ENCODE peak calls at places on chromosomes 16 and 17, in nine cellular contexts. J, I, P, O, U, B, E, K and Z are unnamed samples.
A peak's percentile ranks its signal among the peaks of the same experiment; 100 is the strongest.

GRCh38 chr16:78770353-78771091 is 671.1 kb downstream of the WWOX start:
- DNase-seq in J (peak; percentile 78), B (peak; percentile 42), I (peak; percentile 94), P (peak; percentile 64), K (peak; percentile 90), E (peak; percentile 59), O (peak; percentile 73), U (peak; percentile 74), Z (peak; percentile 78)

GRCh38 chr16:27717726-27718125 is 167.8 kb downstream of the KATNIP start:
- DNase-seq in O (no peak), U (no peak), B (no peak), J (no peak), K (no peak), I (no peak), P (no peak), E (no peak), Z (no peak)

GRCh38 chr16:56776562-56776961 is 46.6 kb downstream of the NUP93 start:
- DNase-seq in E (no peak), I (no peak), P (peak; percentile 24), J (peak; percentile 66), B (peak; percentile 49), K (peak; percentile 67), U (no peak), O (no peak), Z (no peak)

GRCh38 chr17:60077672-60078519 is 825 bp downstream of the HEATR6 start:
- DNase-seq in B (no peak), E (no peak), J (no peak), K (no peak), P (no peak), U (no peak), O (peak; percentile 66), I (no peak), Z (no peak)

GRCh38 chr17:29578626-29579485 is 10.4 kb downstream of the TP53I13 start:
- DNase-seq in U (no peak), O (no peak), P (no peak), K (no peak), J (no peak), E (no peak), B (no peak), I (no peak), Z (no peak)

GRCh38 chr16:55842369-55843104 is 9.6 kb upstream of the CES1 start:
- DNase-seq in K (peak; percentile 56), I (no peak), J (no peak), P (no peak), O (peak; percentile 76), U (no peak), B (peak; percentile 22), E (peak; percentile 42), Z (peak; percentile 15)

GRCh38 chr17:57338257-57338919 is 82.1 kb downstream of the MSI2 start:
- DNase-seq in B (no peak), U (no peak), J (no peak), I (no peak), K (no peak), O (peak; percentile 94), P (no peak), E (peak; percentile 47), Z (no peak)

GRCh38 chr16:12679660-12680272 is 123.9 kb downstream of the CPPED1 start:
- DNase-seq in I (no peak), J (no peak), K (no peak), O (no peak), U (no peak), E (no peak), B (no peak), P (no peak), Z (no peak)

GRCh38 chr16:53549970-53550406 is 47.0 kb upstream of the AKTIP start:
- DNase-seq in I (peak; percentile 91), K (peak; percentile 82), O (peak; percentile 90), U (peak; percentile 50), B (peak; percentile 80), P (peak; percentile 62), J (peak; percentile 57), E (peak; percentile 54), Z (peak; percentile 35)

GRCh38 chr17:3026125-3026855 is 37.1 kb downstream of the OR1D5 start:
- DNase-seq in B (no peak), O (no peak), P (no peak), I (peak; percentile 64), E (no peak), U (no peak), K (no peak), J (no peak), Z (no peak)

GRCh38 chr17:19647697-19648474 is 665 bp upstream of the ALDH3A2 start:
- DNase-seq in E (peak; percentile 29), U (peak; percentile 71), B (peak; percentile 45), O (peak; percentile 97), I (peak; percentile 94), P (peak; percentile 76), K (peak; percentile 88), J (peak; percentile 54), Z (peak; percentile 62)

GRCh38 chr16:978403-978802 is 3.2 kb upstream of the SOX8 start:
- DNase-seq in E (no peak), P (no peak), K (no peak), I (no peak), B (no peak), J (no peak), U (no peak), O (no peak), Z (no peak)

GRCh38 chr16:979106-979505 is 2.5 kb upstream of the SOX8 start:
- DNase-seq in P (no peak), E (no peak), O (no peak), K (no peak), B (no peak), U (no peak), J (no peak), I (no peak), Z (no peak)

GRCh38 chr16:981695-982151 is at the start of gene SOX8:
- DNase-seq in I (no peak), B (no peak), E (no peak), U (no peak), J (peak; percentile 43), P (no peak), K (no peak), O (no peak), Z (no peak)

GRCh38 chr16:980595-980854 is 1.0 kb upstream of the SOX8 start:
- DNase-seq in B (no peak), E (no peak), K (no peak), O (no peak), J (no peak), U (no peak), I (no peak), P (no peak), Z (no peak)

GRCh38 chr16:979859-980594 is 1.5 kb upstream of the SOX8 start:
- DNase-seq in B (no peak), I (no peak), J (no peak), K (no peak), E (no peak), O (no peak), U (no peak), P (no peak), Z (no peak)
- TF ChIP-seq POLR2A in B (no peak), I (no peak), J (no peak), K (no peak), E (no peak), O (no peak), U (no peak), P (no peak), Z (no peak)

DNA sequence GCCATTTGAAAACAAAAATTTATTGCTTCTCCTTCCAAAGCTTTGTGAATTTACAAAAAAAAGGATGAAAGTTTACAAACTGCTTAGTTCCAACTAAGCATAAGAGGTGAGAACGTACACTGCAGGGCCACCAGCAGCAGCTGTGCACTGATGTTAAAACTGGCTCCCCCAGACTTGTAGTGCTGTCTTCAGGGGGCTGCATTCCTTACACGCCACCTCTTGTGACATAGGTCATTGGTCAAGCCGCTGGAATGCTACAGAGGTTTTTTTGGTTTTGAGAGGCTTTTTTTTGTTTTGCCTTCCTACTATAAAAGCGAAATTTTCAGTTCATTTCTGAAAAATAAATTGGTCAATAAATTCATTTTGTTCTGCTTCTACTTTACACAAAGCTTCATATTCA is 6.9 kb downstream of the IFT20 start:
- DNase-seq in I (peak; percentile 10), P (no peak), E (no peak), K (no peak), U (no peak), O (no peak), B (no peak), J (peak; percentile 14), Z (no peak)
- TF ChIP-seq POLR2A in I (no peak), P (no peak), E (no peak), K (no peak), U (no peak), O (no peak), B (no peak), J (no peak), Z (no peak)

DNA sequence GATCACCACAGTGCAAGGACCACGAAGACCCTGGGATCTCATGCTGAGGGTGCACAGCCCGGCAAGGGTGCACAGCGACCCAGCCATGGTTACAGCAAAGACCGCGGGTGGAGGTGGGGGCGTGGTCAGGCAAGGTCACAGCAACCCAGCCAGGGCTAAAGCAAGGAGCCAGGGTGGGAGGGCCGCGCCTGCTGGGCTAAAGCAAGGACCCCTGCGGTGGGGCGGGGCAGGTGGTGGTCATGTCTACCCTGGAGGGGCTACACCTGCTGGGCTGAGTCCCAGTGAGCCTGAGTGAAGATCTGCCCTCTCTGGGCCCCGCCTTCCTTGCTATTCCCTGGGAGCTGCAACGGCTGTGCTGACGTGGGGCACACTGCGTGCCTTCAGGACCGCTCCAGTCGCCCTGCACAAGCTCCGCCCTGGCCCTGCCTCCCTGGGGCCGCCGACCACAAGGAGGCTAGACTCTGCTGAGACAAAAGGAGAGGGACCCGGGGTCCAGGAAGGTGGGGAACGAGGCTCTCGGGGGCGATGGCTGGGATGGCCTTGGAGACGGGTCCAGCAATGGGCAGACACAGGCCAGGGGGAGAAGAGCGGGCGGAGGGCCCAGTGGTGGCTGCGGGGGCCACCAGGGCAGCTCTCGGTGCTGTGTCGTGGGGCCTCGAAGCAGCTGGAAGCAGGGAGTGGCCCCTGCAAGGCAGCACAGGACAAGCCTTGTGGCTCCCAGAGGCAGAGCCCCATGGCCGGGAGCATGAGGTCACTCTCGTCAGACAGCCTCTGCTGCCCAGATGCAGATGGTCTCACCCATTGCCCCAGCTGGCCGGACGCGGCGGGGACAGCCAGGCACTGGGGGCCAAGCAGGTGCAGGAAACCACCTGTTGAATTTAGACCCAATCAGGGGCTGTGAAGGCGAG is 52.8 kb downstream of the CBFA2T3 start:
- DNase-seq in E (no peak), K (peak; percentile 89), O (no peak), U (no peak), J (no peak), P (no peak), I (no peak), B (no peak), Z (no peak)
- TF ChIP-seq POLR2A in E (no peak), K (no peak), O (no peak), U (no peak), J (no peak), P (no peak), I (no peak), B (no peak), Z (no peak)

DNA sequence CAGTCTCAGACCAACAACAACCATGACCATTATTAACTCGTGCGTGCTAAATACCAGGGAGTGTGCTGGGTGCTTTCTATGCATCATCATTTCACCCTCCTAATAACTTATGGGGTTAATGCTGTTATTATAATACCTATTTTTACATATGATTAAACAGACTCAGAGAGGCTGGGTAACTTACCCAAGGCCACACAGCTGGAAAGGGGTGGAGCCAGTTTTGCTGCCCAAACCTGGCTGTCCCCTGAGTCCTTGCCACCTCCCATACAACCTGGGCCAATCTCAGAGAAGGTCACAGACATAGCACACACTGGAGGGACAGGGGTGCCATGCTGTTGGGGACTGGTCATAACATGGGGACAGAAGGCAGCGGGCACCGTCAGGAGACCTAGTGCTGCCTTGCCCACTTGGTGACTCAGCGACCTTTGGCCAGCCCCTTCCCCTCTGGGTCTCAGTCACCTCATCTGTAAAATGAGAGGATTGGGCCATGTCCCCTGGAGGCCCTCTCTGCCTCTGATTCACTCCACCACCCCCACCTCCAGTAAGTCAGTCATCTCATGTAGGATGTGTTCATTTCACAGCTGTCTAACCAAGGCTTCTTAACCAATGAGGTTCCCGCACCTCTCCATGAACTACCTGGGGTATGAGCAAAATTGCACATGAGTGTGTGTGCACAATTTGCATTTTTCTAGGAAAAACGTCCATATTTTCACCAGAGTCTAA is 11.4 kb upstream of the FADS6 start:
- DNase-seq in B (no peak), P (no peak), O (no peak), K (no peak), J (no peak), I (no peak), U (no peak), E (no peak), Z (no peak)
- TF ChIP-seq POLR2A in B (no peak), P (no peak), O (no peak), K (no peak), J (no peak), I (no peak), U (no peak), E (no peak), Z (no peak)